ENCODE peak calls at places on chromosomes 13 and 19, in eight cellular contexts. Q is aorta, V is ovary, Y is HCT116, M is adipocyte, J is HAP-1, U is left ventricle myocardium inferior, D is IMR-90. I is an unnamed sample. For H3K4me1, the result is how much of the 10 kb centered on the place peaks cover.

GRCh38 chr13:74868044-74868443 is 613.9 kb downstream of the TBC1D4 start:
- DNase-seq in Q (no peak), V (no peak), Y (no peak), M (peak), J (no peak), U (no peak), D (no peak), I (no peak)

GRCh38 chr13:30906411-30906990 is 430 bp downstream of the MEDAG start:
- DNase-seq in Q (peak), V (peak), Y (no peak), M (no peak), J (no peak), U (no peak), D (no peak), I (no peak)

GRCh38 chr13:66345988-66346387 is 884.1 kb downstream of the PCDH9 start:
- DNase-seq in Q (no peak), V (no peak), Y (no peak), M (no peak), J (no peak), U (no peak), D (no peak), I (no peak)

GRCh38 chr19:32191921-32192320 is 153.5 kb upstream of the ZNF507 start:
- DNase-seq in Q (no peak), V (no peak), Y (no peak), M (no peak), J (no peak), U (no peak), D (no peak), I (no peak)

GRCh38 chr19:2613507-2614295 is 88.8 kb downstream of the GNG7 start:
- DNase-seq in Q (peak), V (peak), Y (no peak), M (peak), J (peak), U (peak), D (peak), I (no peak)

GRCh38 chr13:46571189-46571901 is 18.4 kb downstream of the LRCH1 start:
- DNase-seq in Q (no peak), V (no peak), Y (no peak), M (peak), J (no peak), U (no peak), D (peak), I (no peak)

GRCh38 chr19:10508707-10509106 is 5.6 kb upstream of the KEAP1 start:
- DNase-seq in Q (no peak), V (no peak), Y (no peak), M (no peak), J (no peak), U (no peak), D (peak), I (no peak)

GRCh38 chr13:41934994-41935393 is 25.9 kb downstream of the VWA8 start:
- DNase-seq in Q (no peak), V (no peak), Y (no peak), M (no peak), J (no peak), U (no peak), D (no peak), I (no peak)

GRCh38 chr13:34357435-34358232 is 539.7 kb downstream of the RFC3 start:
- DNase-seq in Q (peak), V (no peak), Y (no peak), M (peak), J (peak), U (no peak), D (peak), I (no peak)

GRCh38 chr13:113822266-113822665 is 41.6 kb downstream of the GAS6 start:
- DNase-seq in Q (no peak), V (no peak), Y (no peak), M (no peak), J (no peak), U (no peak), D (no peak), I (no peak)

GRCh38 chr19:42200116-42200740 is 17.2 kb downstream of the DEDD2 start:
- DNase-seq in Q (peak), V (no peak), Y (no peak), M (no peak), J (no peak), U (no peak), D (no peak), I (no peak)
- H3K4me1 ChIP-seq in Q (under half), V (under half), Y (under half), M (under half), J (under half), U (under half), D (under half), I (under half)

DNA sequence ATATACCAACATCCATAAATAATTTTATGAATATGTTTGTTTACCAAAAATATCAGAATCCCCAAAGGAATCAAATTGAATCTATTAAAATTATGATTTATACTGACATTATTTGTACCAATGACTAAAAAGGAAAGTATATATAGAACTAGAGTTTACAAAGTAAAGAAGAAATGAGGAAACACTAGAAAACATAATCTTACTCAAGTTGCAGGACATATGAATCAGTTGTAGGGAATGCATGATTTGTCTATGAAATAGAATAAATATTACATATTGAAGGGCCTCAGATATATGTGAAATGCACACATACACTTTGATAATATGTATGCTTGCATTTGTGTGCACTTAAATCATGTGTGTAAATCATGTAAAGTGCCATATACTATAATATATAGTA is 1466.4 kb downstream of the EFNB2 start:
- DNase-seq in Q (no peak), V (no peak), Y (no peak), M (peak), J (no peak), U (no peak), D (peak), I (no peak)
- H3K4me1 ChIP-seq in Q (under half), V (under half), Y (under half), M (under half), J (under half), U (under half), D (under half), I (under half)

DNA sequence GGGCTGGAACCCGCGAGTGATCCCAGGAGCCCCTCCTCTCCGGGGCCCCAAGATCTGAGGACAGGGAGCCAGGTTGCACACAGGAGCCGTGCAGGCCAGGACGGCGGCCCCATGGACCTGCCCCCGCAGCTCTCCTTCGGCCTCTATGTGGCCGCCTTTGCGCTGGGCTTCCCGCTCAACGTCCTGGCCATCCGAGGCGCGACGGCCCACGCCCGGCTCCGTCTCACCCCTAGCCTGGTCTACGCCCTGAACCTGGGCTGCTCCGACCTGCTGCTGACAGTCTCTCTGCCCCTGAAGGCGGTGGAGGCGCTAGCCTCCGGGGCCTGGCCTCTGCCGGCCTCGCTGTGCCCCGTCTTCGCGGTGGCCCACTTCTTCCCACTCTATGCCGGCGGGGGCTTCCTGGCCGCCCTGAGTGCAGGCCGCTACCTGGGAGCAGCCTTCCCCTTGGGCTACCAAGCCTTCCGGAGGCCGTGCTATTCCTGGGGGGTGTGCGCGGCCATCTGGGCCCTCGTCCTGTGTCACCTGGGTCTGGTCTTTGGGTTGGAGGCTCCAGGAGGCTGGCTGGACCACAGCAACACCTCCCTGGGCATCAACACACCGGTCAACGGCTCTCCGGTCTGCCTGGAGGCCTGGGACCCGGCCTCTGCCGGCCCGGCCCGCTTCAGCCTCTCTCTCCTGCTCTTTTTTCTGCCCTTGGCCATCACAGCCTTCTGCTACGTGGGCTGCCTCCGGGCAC is 3.9 kb downstream of the FFAR1 start:
- DNase-seq in Q (peak), V (peak), Y (no peak), M (no peak), J (no peak), U (no peak), D (no peak), I (no peak)
- H3K4me1 ChIP-seq in Q (under half), V (under half), Y (under half), M (under half), J (under half), U (under half), D (under half), I (under half)

GRCh38 chr19:58543826-58544590 is at the start of gene TRIM28:
- DNase-seq in Q (peak), V (peak), Y (peak), M (peak), J (peak), U (peak), D (peak), I (peak)

GRCh38 chr19:58546131-58546530 is 2.3 kb downstream of the TRIM28 start:
- DNase-seq in Q (no peak), V (no peak), Y (no peak), M (no peak), J (peak), U (no peak), D (no peak), I (no peak)

GRCh38 chr19:58545286-58546068 is 1.6 kb downstream of the TRIM28 start:
- DNase-seq in Q (no peak), V (no peak), Y (no peak), M (peak), J (peak), U (no peak), D (no peak), I (no peak)

GRCh38 chr19:58547323-58548312 is 3.8 kb downstream of the TRIM28 start:
- DNase-seq in Q (no peak), V (no peak), Y (no peak), M (no peak), J (no peak), U (no peak), D (no peak), I (no peak)

DNA sequence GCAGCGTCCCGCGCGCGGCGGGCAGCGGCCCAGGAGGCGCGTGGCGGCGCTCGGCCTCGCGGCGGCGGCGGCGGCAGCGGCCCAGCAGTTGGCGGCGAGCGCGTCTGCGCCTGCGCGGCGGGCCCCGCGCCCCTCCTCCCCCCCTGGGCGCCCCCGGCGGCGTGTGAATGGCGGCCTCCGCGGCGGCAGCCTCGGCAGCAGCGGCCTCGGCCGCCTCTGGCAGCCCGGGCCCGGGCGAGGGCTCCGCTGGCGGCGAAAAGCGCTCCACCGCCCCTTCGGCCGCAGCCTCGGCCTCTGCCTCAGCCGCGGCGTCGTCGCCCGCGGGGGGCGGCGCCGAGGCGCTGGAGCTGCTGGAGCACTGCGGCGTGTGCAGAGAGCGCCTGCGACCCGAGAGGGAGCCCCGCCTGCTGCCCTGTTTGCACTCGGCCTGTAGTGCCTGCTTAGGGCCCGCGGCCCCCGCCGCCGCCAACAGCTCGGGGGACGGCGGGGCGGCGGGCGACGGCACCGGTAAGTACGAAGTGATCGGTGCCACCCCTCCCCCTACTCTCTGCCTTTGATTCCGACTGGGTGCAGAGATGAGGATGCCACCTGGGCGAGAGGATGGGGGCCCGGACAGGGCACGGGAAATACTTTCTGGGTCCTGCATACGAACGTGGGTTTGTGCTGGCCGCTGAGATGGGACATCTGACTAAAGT is 874 bp downstream of the TRIM28 start:
- DNase-seq in Q (no peak), V (no peak), Y (no peak), M (peak), J (peak), U (no peak), D (peak), I (no peak)
- H3K4me1 ChIP-seq in Q (under half), V (under half), Y (under half), M (under half), J (under half), U (under half), D (under half), I (under half)

DNA sequence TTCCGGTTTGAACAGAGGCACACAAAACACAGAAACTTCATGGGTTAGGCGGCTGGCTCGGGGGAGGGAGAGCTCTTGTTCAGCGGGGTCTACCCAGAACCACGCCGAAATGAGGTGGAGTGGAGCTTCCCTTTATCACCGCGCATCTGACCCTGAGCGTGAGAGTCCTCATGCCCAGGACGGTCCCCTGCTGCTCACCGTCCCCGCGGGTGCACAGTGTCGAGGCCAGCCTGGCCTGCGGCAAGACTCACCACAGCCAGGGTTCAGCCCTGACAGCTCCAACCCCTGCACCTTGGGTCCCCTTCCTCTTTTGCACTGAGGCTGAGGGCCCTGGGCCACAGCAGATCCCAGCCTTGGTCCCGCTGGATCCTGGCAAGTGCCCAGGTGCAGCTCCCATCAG is 169.4 kb downstream of the URI1 start:
- DNase-seq in Q (no peak), V (no peak), Y (no peak), M (no peak), J (no peak), U (no peak), D (no peak), I (no peak)
- H3K4me1 ChIP-seq in Q (under half), V (under half), Y (under half), M (under half), J (under half), U (under half), D (under half), I (under half)

GRCh38 chr13:22589880-22590279 is 590.9 kb upstream of the SGCG start:
- DNase-seq in Q (no peak), V (no peak), Y (no peak), M (no peak), J (no peak), U (no peak), D (no peak), I (no peak)
- H3K4me1 ChIP-seq in Q (under half), V (under half), Y (under half), M (under half), J (under half), U (under half), D (under half), I (under half)